ENCODE peak calls at places on chromosomes 13 and 19, in nine cellular contexts. One of them, this sample, is unnamed.

GRCh38 chr13:80239571-80240255 is 101.2 kb downstream of the SPRY2 start:
- ATAC-seq in HCT116: no peak
- ATAC-seq in GM12878: no peak
- ATAC-seq in RWPE2: no peak
- ATAC-seq in left lung: peak
- ATAC-seq in upper lobe of left lung: peak
- ATAC-seq in heart left ventricle: no peak
- ATAC-seq in heart right ventricle: no peak
- ATAC-seq in HepG2: no peak
- ATAC-seq in this sample: no peak

GRCh38 chr13:80084086-80084676 is 256.7 kb downstream of the SPRY2 start:
- ATAC-seq in HCT116: no peak
- ATAC-seq in GM12878: no peak
- ATAC-seq in RWPE2: no peak
- ATAC-seq in left lung: peak
- ATAC-seq in upper lobe of left lung: peak
- ATAC-seq in heart left ventricle: no peak
- ATAC-seq in heart right ventricle: peak
- ATAC-seq in HepG2: no peak
- ATAC-seq in this sample: peak

GRCh38 chr19:51020988-51021651 is 1.6 kb upstream of the KLK10 start:
- ATAC-seq in HCT116: peak
- ATAC-seq in GM12878: peak
- ATAC-seq in RWPE2: peak
- ATAC-seq in left lung: peak
- ATAC-seq in upper lobe of left lung: peak
- ATAC-seq in heart left ventricle: no peak
- ATAC-seq in heart right ventricle: peak
- ATAC-seq in HepG2: peak
- ATAC-seq in this sample: no peak

GRCh38 chr13:100039740-100040139 is 49.2 kb upstream of the PCCA start:
- ATAC-seq in HCT116: no peak
- ATAC-seq in GM12878: no peak
- ATAC-seq in RWPE2: no peak
- ATAC-seq in left lung: peak
- ATAC-seq in upper lobe of left lung: no peak
- ATAC-seq in heart left ventricle: no peak
- ATAC-seq in heart right ventricle: no peak
- ATAC-seq in HepG2: peak
- ATAC-seq in this sample: no peak

GRCh38 chr19:38721496-38721895 is 22.8 kb downstream of the CAPN12 start:
- ATAC-seq in HCT116: no peak
- ATAC-seq in GM12878: no peak
- ATAC-seq in RWPE2: no peak
- ATAC-seq in left lung: no peak
- ATAC-seq in upper lobe of left lung: no peak
- ATAC-seq in heart left ventricle: no peak
- ATAC-seq in heart right ventricle: no peak
- ATAC-seq in HepG2: peak
- ATAC-seq in this sample: no peak

GRCh38 chr19:35090795-35091214 is 24.8 kb upstream of the FXYD3 start:
- ATAC-seq in HCT116: peak
- ATAC-seq in GM12878: no peak
- ATAC-seq in RWPE2: peak
- ATAC-seq in left lung: peak
- ATAC-seq in upper lobe of left lung: peak
- ATAC-seq in heart left ventricle: no peak
- ATAC-seq in heart right ventricle: peak
- ATAC-seq in HepG2: peak
- ATAC-seq in this sample: no peak

GRCh38 chr19:54391589-54392061 is 23.6 kb upstream of the TTYH1 start:
- ATAC-seq in HCT116: peak
- ATAC-seq in GM12878: no peak
- ATAC-seq in RWPE2: peak
- ATAC-seq in left lung: no peak
- ATAC-seq in upper lobe of left lung: no peak
- ATAC-seq in heart left ventricle: no peak
- ATAC-seq in heart right ventricle: no peak
- ATAC-seq in HepG2: peak
- ATAC-seq in this sample: no peak

GRCh38 chr19:51719251-51719901 is 4.4 kb downstream of the HAS1 start:
- ATAC-seq in HCT116: no peak
- ATAC-seq in GM12878: no peak
- ATAC-seq in RWPE2: peak
- ATAC-seq in left lung: no peak
- ATAC-seq in upper lobe of left lung: no peak
- ATAC-seq in heart left ventricle: no peak
- ATAC-seq in heart right ventricle: no peak
- ATAC-seq in HepG2: no peak
- ATAC-seq in this sample: no peak

GRCh38 chr19:41439441-41440222 is at the start of gene DMAC2:
- ATAC-seq in HCT116: peak
- ATAC-seq in GM12878: peak
- ATAC-seq in RWPE2: peak
- ATAC-seq in left lung: peak
- ATAC-seq in upper lobe of left lung: peak
- ATAC-seq in heart left ventricle: peak
- ATAC-seq in heart right ventricle: peak
- ATAC-seq in HepG2: peak
- ATAC-seq in this sample: peak

GRCh38 chr19:48218964-48219363 is 36.7 kb downstream of the CARD8 start:
- ATAC-seq in HCT116: no peak
- ATAC-seq in GM12878: no peak
- ATAC-seq in RWPE2: no peak
- ATAC-seq in left lung: no peak
- ATAC-seq in upper lobe of left lung: no peak
- ATAC-seq in heart left ventricle: no peak
- ATAC-seq in heart right ventricle: no peak
- ATAC-seq in HepG2: no peak
- ATAC-seq in this sample: no peak

GRCh38 chr13:40927929-40928328 is 91.2 kb downstream of the ELF1 start:
- ATAC-seq in HCT116: no peak
- ATAC-seq in GM12878: peak
- ATAC-seq in RWPE2: no peak
- ATAC-seq in left lung: no peak
- ATAC-seq in upper lobe of left lung: no peak
- ATAC-seq in heart left ventricle: peak
- ATAC-seq in heart right ventricle: no peak
- ATAC-seq in HepG2: no peak
- ATAC-seq in this sample: no peak

GRCh38 chr19:30132312-30133075 is 190.5 kb downstream of the URI1 start:
- ATAC-seq in HCT116: no peak
- ATAC-seq in GM12878: no peak
- ATAC-seq in RWPE2: no peak
- ATAC-seq in left lung: no peak
- ATAC-seq in upper lobe of left lung: no peak
- ATAC-seq in heart left ventricle: no peak
- ATAC-seq in heart right ventricle: no peak
- ATAC-seq in HepG2: peak
- ATAC-seq in this sample: no peak

GRCh38 chr13:21933001-21933400 is 262.1 kb downstream of the FGF9 start:
- ATAC-seq in HCT116: no peak
- ATAC-seq in GM12878: no peak
- ATAC-seq in RWPE2: no peak
- ATAC-seq in left lung: peak
- ATAC-seq in upper lobe of left lung: no peak
- ATAC-seq in heart left ventricle: no peak
- ATAC-seq in heart right ventricle: no peak
- ATAC-seq in HepG2: no peak
- ATAC-seq in this sample: no peak

GRCh38 chr13:110517505-110518149 is 43.9 kb downstream of the RAB20 start:
- ATAC-seq in HCT116: no peak
- ATAC-seq in GM12878: no peak
- ATAC-seq in RWPE2: no peak
- ATAC-seq in left lung: peak
- ATAC-seq in upper lobe of left lung: no peak
- ATAC-seq in heart left ventricle: no peak
- ATAC-seq in heart right ventricle: no peak
- ATAC-seq in HepG2: no peak
- ATAC-seq in this sample: no peak

GRCh38 chr13:92735909-92736308 is 490.7 kb upstream of the GPC6 start:
- ATAC-seq in HCT116: no peak
- ATAC-seq in GM12878: no peak
- ATAC-seq in RWPE2: no peak
- ATAC-seq in left lung: no peak
- ATAC-seq in upper lobe of left lung: no peak
- ATAC-seq in heart left ventricle: no peak
- ATAC-seq in heart right ventricle: no peak
- ATAC-seq in HepG2: no peak
- ATAC-seq in this sample: no peak

GRCh38 chr13:110575322-110576069 is 14.0 kb upstream of the RAB20 start:
- ATAC-seq in HCT116: peak
- ATAC-seq in GM12878: peak
- ATAC-seq in RWPE2: no peak
- ATAC-seq in left lung: peak
- ATAC-seq in upper lobe of left lung: peak
- ATAC-seq in heart left ventricle: peak
- ATAC-seq in heart right ventricle: peak
- ATAC-seq in HepG2: peak
- ATAC-seq in this sample: peak

GRCh38 chr19:54211214-54211613 is 10.6 kb downstream of the RPS9 start:
- ATAC-seq in HCT116: no peak
- ATAC-seq in GM12878: no peak
- ATAC-seq in RWPE2: no peak
- ATAC-seq in left lung: no peak
- ATAC-seq in upper lobe of left lung: no peak
- ATAC-seq in heart left ventricle: no peak
- ATAC-seq in heart right ventricle: no peak
- ATAC-seq in HepG2: peak
- ATAC-seq in this sample: no peak

GRCh38 chr19:55704494-55705245 is 29.6 kb downstream of the EPN1 start:
- ATAC-seq in HCT116: peak
- ATAC-seq in GM12878: no peak
- ATAC-seq in RWPE2: no peak
- ATAC-seq in left lung: peak
- ATAC-seq in upper lobe of left lung: peak
- ATAC-seq in heart left ventricle: peak
- ATAC-seq in heart right ventricle: peak
- ATAC-seq in HepG2: peak
- ATAC-seq in this sample: no peak

GRCh38 chr19:3586707-3587346 is 1.5 kb downstream of the GIPC3 start:
- ATAC-seq in HCT116: no peak
- ATAC-seq in GM12878: no peak
- ATAC-seq in RWPE2: no peak
- ATAC-seq in left lung: peak
- ATAC-seq in upper lobe of left lung: no peak
- ATAC-seq in heart left ventricle: no peak
- ATAC-seq in heart right ventricle: peak
- ATAC-seq in HepG2: no peak
- ATAC-seq in this sample: peak

GRCh38 chr19:15298847-15299567 is 33.3 kb downstream of the BRD4 start:
- ATAC-seq in HCT116: no peak
- ATAC-seq in GM12878: no peak
- ATAC-seq in RWPE2: no peak
- ATAC-seq in left lung: peak
- ATAC-seq in upper lobe of left lung: no peak
- ATAC-seq in heart left ventricle: no peak
- ATAC-seq in heart right ventricle: no peak
- ATAC-seq in HepG2: no peak
- ATAC-seq in this sample: no peak
- H3K4me3 ChIP-seq in HCT116: no peak
- H3K4me3 ChIP-seq in GM12878: no peak
- H3K4me3 ChIP-seq in RWPE2: no peak
- H3K4me3 ChIP-seq in left lung: no peak
- H3K4me3 ChIP-seq in upper lobe of left lung: no peak
- H3K4me3 ChIP-seq in heart left ventricle: no peak
- H3K4me3 ChIP-seq in heart right ventricle: no peak
- H3K4me3 ChIP-seq in HepG2: no peak
- H3K4me3 ChIP-seq in this sample: no peak

DNA sequence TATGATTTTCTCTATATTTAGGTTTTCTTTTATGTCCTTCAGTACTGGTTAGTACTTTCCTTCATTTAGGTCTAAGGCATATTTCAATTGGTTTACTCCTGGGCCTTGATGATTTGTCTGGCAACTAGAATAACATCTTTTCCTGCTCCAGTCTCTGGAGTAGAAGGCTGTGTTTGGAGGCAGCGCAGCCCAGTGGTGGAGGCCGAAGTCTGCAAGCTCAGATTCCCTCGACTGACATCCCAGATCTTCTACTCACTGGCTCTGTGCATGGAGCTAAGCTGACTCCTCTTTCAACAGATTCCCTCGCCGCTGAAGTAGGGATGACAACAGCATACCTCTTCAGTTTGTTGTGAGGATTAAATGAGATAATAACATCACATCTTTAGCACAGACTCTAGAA is 141.0 kb downstream of the RAP2A start:
- ATAC-seq in HCT116: peak
- ATAC-seq in GM12878: peak
- ATAC-seq in RWPE2: peak
- ATAC-seq in left lung: peak
- ATAC-seq in upper lobe of left lung: peak
- ATAC-seq in heart left ventricle: peak
- ATAC-seq in heart right ventricle: peak
- ATAC-seq in HepG2: peak
- ATAC-seq in this sample: no peak
- TF ChIP-seq CTCF in HCT116: peak
- TF ChIP-seq CTCF in GM12878: peak
- TF ChIP-seq CTCF in RWPE2: peak
- TF ChIP-seq CTCF in left lung: no peak
- TF ChIP-seq CTCF in upper lobe of left lung: no peak
- TF ChIP-seq CTCF in heart left ventricle: peak
- TF ChIP-seq CTCF in heart right ventricle: peak
- TF ChIP-seq CTCF in HepG2: peak
- TF ChIP-seq CTCF in this sample: peak

DNA sequence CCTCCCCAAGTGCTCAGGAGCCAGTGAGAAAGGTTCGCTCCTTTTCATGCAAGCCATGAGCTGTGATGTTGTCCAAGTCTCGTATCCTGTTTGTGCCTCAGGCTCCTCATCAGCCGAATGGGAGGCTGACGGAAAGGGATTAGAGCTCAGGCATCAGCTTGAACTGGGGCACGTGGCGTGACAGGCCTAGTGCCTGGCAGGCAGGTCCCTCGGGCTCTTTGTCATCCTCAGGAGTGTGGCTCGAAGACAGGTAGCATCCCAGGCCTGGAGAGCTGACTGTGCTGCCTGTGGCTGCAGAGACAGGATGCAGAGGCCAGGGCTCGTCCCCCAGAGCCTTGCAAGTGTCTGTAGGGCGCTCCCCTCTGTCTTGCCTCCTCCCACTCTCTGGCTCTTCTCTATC is 38.5 kb downstream of the DNM2 start:
- ATAC-seq in HCT116: no peak
- ATAC-seq in GM12878: no peak
- ATAC-seq in RWPE2: no peak
- ATAC-seq in left lung: no peak
- ATAC-seq in upper lobe of left lung: no peak
- ATAC-seq in heart left ventricle: no peak
- ATAC-seq in heart right ventricle: no peak
- ATAC-seq in HepG2: no peak
- ATAC-seq in this sample: no peak
- H3K4me3 ChIP-seq in HCT116: no peak
- H3K4me3 ChIP-seq in GM12878: no peak
- H3K4me3 ChIP-seq in RWPE2: no peak
- H3K4me3 ChIP-seq in left lung: no peak
- H3K4me3 ChIP-seq in upper lobe of left lung: no peak
- H3K4me3 ChIP-seq in heart left ventricle: no peak
- H3K4me3 ChIP-seq in heart right ventricle: no peak
- H3K4me3 ChIP-seq in HepG2: no peak
- H3K4me3 ChIP-seq in this sample: no peak

DNA sequence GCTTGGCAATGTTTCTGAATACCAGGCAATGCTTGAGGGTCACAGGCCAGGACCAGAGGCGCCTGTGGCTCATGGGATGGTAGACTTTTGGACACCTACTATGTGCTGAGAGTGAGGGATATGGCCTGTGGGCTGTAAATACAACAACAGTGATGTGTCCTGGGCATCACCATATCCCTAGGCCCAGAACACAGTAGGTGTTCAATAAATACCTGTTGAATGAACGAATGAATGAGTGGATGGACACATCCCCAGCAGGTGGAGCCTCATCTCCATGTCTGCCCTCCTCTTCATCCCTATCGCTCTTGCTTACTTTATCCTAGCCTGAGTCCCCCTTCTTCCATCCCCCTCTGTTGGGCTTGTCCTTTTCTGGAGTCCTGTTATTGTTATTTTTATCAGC is 16.5 kb upstream of the NANOS2 start:
- ATAC-seq in HCT116: no peak
- ATAC-seq in GM12878: no peak
- ATAC-seq in RWPE2: no peak
- ATAC-seq in left lung: no peak
- ATAC-seq in upper lobe of left lung: no peak
- ATAC-seq in heart left ventricle: no peak
- ATAC-seq in heart right ventricle: no peak
- ATAC-seq in HepG2: no peak
- ATAC-seq in this sample: no peak
- TF ChIP-seq CTCF in HCT116: no peak
- TF ChIP-seq CTCF in GM12878: no peak
- TF ChIP-seq CTCF in RWPE2: no peak
- TF ChIP-seq CTCF in left lung: no peak
- TF ChIP-seq CTCF in upper lobe of left lung: no peak
- TF ChIP-seq CTCF in heart left ventricle: no peak
- TF ChIP-seq CTCF in heart right ventricle: no peak
- TF ChIP-seq CTCF in HepG2: no peak
- TF ChIP-seq CTCF in this sample: no peak

This sample was measured in gastroesophageal sphincter.